ENCODE peak calls at places on chromosomes 12 and 14, in ten cellular contexts. C is BJ, A is GM13976, G is psoas muscle, R is ovary, I is endothelial cell, J is A549, U is mesothelial cell of epicardium, P is HFFc6, Y is AG09309. M is an unnamed sample.

GRCh38 chr14:78254911-78255431 is 84.8 kb downstream of the NRXN3 start:
- DNase-seq in P (peak), R (no peak), Y (no peak), G (no peak), I (no peak), A (no peak), C (peak), U (no peak), J (no peak), M (no peak)

GRCh38 chr14:92897922-92898599 is 24.9 kb upstream of the CHGA start:
- DNase-seq in Y (no peak), I (no peak), A (no peak), C (no peak), J (no peak), R (no peak), P (no peak), U (no peak), G (no peak), M (no peak)

GRCh38 chr14:71451501-71451900 is 480.7 kb upstream of the RGS6 start:
- DNase-seq in Y (no peak), U (no peak), A (no peak), J (no peak), I (no peak), R (no peak), P (no peak), G (no peak), C (no peak), M (no peak)

GRCh38 chr12:93146278-93146939 is 217.3 kb upstream of the EEA1 start:
- DNase-seq in U (no peak), A (no peak), J (no peak), Y (no peak), P (no peak), I (no peak), G (no peak), C (no peak), R (no peak), M (no peak)

GRCh38 chr12:108373111-108373510 is 34.0 kb upstream of the CMKLR1 start:
- DNase-seq in A (no peak), U (no peak), G (no peak), I (no peak), J (no peak), P (no peak), C (no peak), R (no peak), Y (no peak), M (no peak)

GRCh38 chr12:55829967-55830600 is 697 bp upstream of the DNAJC14 start:
- DNase-seq in P (no peak), R (peak), C (no peak), J (peak), I (peak), U (no peak), G (peak), A (peak), Y (no peak), M (peak)

GRCh38 chr14:24297190-24297964 is 2.2 kb downstream of the DHRS1 start:
- DNase-seq in G (no peak), J (peak), A (no peak), P (no peak), C (no peak), I (no peak), U (no peak), R (no peak), Y (no peak), M (no peak)

GRCh38 chr12:101710289-101710688 is 12.8 kb downstream of the CHPT1 start:
- DNase-seq in P (no peak), I (no peak), G (no peak), J (no peak), U (no peak), C (no peak), A (no peak), R (no peak), Y (no peak), M (no peak)

GRCh38 chr12:41932028-41932427 is 212.6 kb downstream of the GXYLT1 start:
- DNase-seq in G (no peak), Y (no peak), U (no peak), R (no peak), I (no peak), P (no peak), J (no peak), C (no peak), A (no peak), M (no peak)

GRCh38 chr12:117552971-117553370 is 191.5 kb upstream of the NOS1 start:
- DNase-seq in R (no peak), U (no peak), G (no peak), I (no peak), Y (no peak), J (no peak), C (no peak), P (no peak), A (no peak), M (no peak)

GRCh38 chr12:43730283-43730682 is 28.3 kb downstream of the PUS7L start:
- DNase-seq in Y (no peak), J (no peak), C (no peak), R (no peak), P (no peak), G (no peak), A (no peak), U (no peak), I (no peak), M (no peak)

GRCh38 chr12:43723134-43723533 is 35.5 kb downstream of the PUS7L start:
- DNase-seq in P (no peak), U (no peak), Y (no peak), C (no peak), I (no peak), A (no peak), G (no peak), R (no peak), J (no peak), M (no peak)

GRCh38 chr12:43728698-43729097 is 29.9 kb downstream of the PUS7L start:
- DNase-seq in U (no peak), C (no peak), G (no peak), A (no peak), R (no peak), Y (no peak), P (no peak), I (no peak), J (no peak), M (no peak)

GRCh38 chr12:43722621-43723020 is 36.0 kb downstream of the PUS7L start:
- DNase-seq in I (no peak), A (no peak), Y (no peak), C (no peak), U (no peak), J (no peak), G (no peak), R (no peak), P (no peak), M (no peak)

DNA sequence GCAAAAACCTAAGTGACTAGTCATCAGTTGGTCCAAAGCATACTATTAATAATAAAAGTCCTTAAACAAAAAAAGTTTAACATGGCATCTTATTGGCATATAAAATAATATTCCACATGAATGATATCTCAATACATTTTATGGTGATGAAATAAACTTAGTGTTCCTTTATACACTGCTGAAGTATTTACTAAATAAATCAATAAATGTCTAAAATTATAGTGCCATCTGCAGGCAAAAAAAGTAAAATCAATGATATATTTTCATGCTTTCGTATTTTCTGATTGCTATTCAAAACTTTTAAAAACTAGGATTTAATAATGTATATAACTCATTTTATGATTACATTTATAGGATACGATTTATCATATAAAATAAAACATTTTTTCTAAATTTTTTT is 30.5 kb downstream of the PUS7L start:
- DNase-seq in C (no peak), Y (no peak), J (no peak), U (no peak), G (no peak), R (no peak), P (no peak), A (no peak), I (no peak), M (no peak)
- TF ChIP-seq CTCF in C (peak), Y (no peak), J (peak), U (peak), G (peak), R (no peak), P (peak), A (no peak), I (peak), M (peak)

DNA sequence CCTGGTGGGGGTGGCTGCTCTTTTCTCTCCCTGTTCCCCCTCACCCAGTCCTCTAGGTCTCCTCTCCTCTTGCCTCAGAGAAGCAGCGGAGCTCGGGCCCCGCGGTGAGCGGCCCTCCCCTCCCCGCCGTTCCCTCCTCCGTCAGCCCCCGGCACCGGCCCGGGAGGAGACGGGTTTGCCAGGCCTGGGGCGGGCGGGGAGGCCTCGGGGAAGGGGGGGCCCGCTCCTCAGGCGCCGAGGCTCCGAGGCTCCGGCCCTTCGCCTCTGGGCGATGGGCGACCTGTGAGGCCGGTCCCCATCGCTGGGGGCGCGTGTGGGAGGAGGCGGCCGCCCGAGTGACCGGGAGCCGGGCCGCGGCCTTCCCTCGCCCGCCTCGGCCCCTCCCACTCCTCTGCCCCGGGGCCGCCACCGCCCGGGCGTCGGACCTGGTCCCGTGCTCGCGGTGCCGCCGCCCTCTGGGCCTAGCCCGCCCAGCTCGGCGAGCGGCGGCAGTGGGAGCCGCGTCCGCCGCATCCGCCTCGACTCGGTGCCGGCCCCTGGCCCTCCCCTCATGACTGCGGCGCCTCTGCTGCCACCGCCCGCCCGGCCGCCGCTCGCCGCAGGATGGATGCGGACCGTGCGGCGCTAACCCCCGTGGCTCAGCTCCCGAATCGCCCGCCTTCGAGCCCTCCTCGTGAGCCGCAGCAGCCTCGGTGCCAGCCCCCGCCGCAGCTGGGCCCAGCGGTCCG is 458 bp downstream of the WNK1 start:
- DNase-seq in U (peak), A (peak), G (peak), R (peak), P (no peak), J (no peak), I (peak), C (no peak), Y (no peak), M (peak)
- TF ChIP-seq CTCF in U (no peak), A (no peak), G (peak), R (no peak), P (peak), J (no peak), I (peak), C (peak), Y (no peak), M (peak)

GRCh38 chr12:62933871-62934798 is 815 bp downstream of the PPM1H start:
- DNase-seq in Y (no peak), P (peak), I (peak), A (peak), G (peak), C (no peak), J (peak), U (no peak), R (peak), M (peak)
- TF ChIP-seq CTCF in Y (peak), P (no peak), I (no peak), A (no peak), G (no peak), C (no peak), J (peak), U (no peak), R (no peak), M (peak)

GRCh38 chr14:59355101-59355500 is 110.1 kb downstream of the GPR135 start:
- DNase-seq in P (no peak), G (no peak), R (no peak), U (no peak), C (no peak), I (no peak), J (no peak), A (no peak), Y (no peak), M (no peak)
- TF ChIP-seq CTCF in P (no peak), G (no peak), R (no peak), U (no peak), C (no peak), I (no peak), J (no peak), A (no peak), Y (no peak), M (no peak)

DNA sequence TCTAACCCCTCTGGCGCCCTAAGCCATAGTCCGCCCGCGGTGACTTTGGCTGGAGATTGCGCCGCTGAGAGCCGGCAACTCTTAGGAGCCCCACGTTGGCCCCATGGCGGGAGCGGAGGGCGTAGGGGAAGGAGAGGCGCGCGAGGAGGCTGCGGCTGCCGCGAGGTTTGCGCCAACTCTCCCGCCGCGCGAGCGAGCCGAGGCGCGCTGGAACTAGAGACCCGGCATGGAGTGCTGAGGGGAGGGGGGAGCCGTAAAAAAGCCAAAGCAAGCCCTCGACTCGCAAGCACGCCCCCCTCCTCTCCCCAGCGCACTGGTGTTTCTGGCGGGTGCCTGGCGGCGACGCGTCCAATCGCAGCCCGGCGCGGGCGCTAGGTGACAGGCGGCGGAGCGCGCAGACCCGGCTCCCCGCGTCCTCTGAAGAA is at the start of gene SYT10:
- DNase-seq in Y (no peak), R (no peak), A (no peak), U (peak), P (no peak), C (no peak), G (no peak), J (no peak), I (peak), M (peak)
- TF ChIP-seq CTCF in Y (no peak), R (no peak), A (no peak), U (no peak), P (no peak), C (no peak), G (no peak), J (no peak), I (no peak), M (peak)

GRCh38 chr14:95362180-95362494 is 42.4 kb upstream of the CLMN start:
- DNase-seq in U (no peak), I (no peak), R (no peak), G (no peak), P (no peak), C (no peak), Y (no peak), J (no peak), A (no peak), M (no peak)

GRCh38 chr14:95360828-95361227 is 41.1 kb upstream of the CLMN start:
- DNase-seq in U (no peak), A (no peak), R (no peak), C (no peak), J (no peak), Y (no peak), G (no peak), I (no peak), P (no peak), M (no peak)

GRCh38 chr14:95359974-95360826 is 40.5 kb upstream of the CLMN start:
- DNase-seq in J (no peak), C (no peak), P (no peak), R (no peak), A (peak), I (no peak), G (no peak), U (no peak), Y (no peak), M (peak)

GRCh38 chr14:95363468-95363954 is 43.8 kb upstream of the CLMN start:
- DNase-seq in J (no peak), G (no peak), I (no peak), C (no peak), Y (no peak), A (peak), R (no peak), U (no peak), P (no peak), M (no peak)

DNA sequence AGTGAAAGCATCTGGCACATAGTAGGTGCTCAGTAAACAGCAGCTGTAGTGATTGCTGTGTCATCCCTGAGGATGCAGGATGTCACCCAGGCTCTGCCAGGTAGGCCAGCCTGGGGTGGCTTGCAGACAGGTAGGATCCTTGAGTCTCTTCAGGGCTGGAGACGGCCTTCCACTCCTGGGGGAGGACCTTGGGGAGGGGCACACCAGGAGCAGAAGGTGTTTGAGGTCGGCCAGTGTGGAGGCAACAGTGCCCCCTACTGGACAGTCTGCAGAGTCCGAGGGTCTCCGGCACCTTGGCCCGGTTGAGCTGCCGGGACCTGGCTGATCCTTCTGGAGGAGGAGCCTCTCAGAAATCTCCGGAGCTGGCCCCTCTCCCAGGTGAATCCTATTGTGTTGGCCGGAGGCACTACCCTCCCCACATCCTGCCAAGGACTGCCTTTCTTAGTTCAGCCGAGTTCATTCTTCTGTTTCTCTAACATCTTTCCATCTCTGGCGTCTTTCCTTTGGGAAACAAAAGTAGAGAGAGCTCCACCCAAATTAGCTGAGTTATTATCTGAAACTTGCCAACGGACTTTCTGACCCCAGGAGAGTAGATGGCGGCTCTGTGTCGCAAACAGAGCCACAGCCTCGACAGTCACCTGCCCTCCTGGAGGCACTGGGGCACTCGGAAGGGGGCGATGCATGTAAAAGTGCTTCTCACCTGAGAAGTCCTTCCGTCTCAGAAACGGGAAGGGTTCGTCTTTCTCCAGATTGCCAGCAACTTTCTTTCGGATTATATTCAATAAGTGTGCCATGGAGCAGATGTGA is 41.9 kb upstream of the CLMN start:
- DNase-seq in J (peak), Y (no peak), C (no peak), P (no peak), I (peak), U (no peak), R (no peak), A (peak), G (peak), M (no peak)
- TF ChIP-seq CTCF in J (peak), Y (peak), C (peak), P (peak), I (peak), U (peak), R (no peak), A (peak), G (peak), M (peak)

GRCh38 chr14:45946251-45946650 is 693.2 kb upstream of the MIS18BP1 start:
- DNase-seq in U (no peak), I (no peak), P (no peak), A (no peak), J (no peak), Y (no peak), C (no peak), G (no peak), R (no peak), M (no peak)

GRCh38 chr14:45939572-45939971 is 686.6 kb upstream of the MIS18BP1 start:
- DNase-seq in Y (no peak), I (no peak), P (no peak), C (no peak), A (no peak), G (no peak), J (no peak), R (no peak), U (no peak), M (no peak)

DNA sequence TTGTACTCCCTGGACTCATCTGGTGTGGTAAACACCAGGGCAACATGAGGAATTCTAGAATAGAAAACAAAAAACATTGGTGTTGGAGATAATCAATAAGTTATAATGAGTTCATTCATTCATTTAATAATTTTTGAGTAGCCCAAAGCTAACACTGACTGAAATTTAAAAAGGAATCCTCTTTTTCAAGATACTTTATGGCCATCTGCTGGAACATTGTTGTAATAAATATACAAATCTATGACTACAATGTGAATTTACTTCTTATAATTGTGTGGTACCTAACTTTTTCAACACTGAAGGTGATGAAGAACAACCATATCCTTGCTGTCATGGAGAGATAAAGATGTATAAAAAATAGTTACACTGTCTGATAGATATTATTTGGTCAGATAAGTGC is 687.3 kb upstream of the MIS18BP1 start:
- DNase-seq in G (no peak), Y (no peak), U (no peak), P (no peak), C (no peak), I (no peak), J (no peak), A (no peak), R (no peak), M (no peak)
- TF ChIP-seq CTCF in G (no peak), Y (no peak), U (no peak), P (no peak), C (no peak), I (no peak), J (no peak), A (no peak), R (no peak), M (no peak)

DNA sequence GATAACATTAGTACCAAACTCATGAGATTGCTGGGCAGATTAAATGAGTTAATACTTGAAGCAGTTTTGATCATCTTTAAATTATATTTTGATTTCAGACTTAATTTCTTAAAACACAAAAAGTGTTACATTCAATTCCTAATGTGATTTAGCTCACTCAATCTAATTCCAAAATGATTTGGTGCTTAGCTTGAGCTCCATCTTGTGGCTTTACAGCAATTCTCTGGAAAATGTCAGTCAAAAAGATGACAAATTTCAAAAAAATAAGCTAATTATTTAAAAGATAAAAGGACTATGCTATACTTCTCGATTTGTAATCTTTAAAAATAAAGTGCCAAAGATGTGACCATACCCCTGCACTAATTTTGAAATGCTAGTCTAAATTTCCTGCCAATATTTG is 10.1 kb downstream of the LLPH start:
- DNase-seq in C (no peak), I (no peak), A (no peak), G (no peak), J (no peak), Y (no peak), R (no peak), P (no peak), U (no peak), M (no peak)
- TF ChIP-seq CTCF in C (no peak), I (no peak), A (no peak), G (no peak), J (peak), Y (peak), R (no peak), P (peak), U (no peak), M (peak)